ENCODE peak calls at places on chromosomes 2 and 18, in six cellular contexts. M is H1, H is K562, N is HepG2, K is GM12878, D is GM12892. G is an unnamed sample.
A peak's percentile ranks its signal among the peaks of the same experiment; 100 is the strongest.

GRCh38 chr18:36580266-36580665 is 248.5 kb downstream of the TPGS2 start:
- DNase-seq in M (no peak), H (no peak), N (no peak), K (no peak), D (no peak), G (no peak)

GRCh38 chr2:217030081-217030480 is 170.2 kb upstream of the TNP1 start:
- DNase-seq in M (no peak), H (no peak), N (no peak), K (no peak), D (no peak), G (no peak)

GRCh38 chr18:70377317-70377799 is 88.5 kb downstream of the SOCS6 start:
- DNase-seq in M (no peak), H (no peak), N (peak; percentile 93), K (no peak), D (no peak), G (no peak)

GRCh38 chr2:30206461-30207430 is 24.6 kb upstream of the LBH start:
- DNase-seq in M (no peak), H (no peak), N (no peak), K (no peak), D (no peak), G (no peak)

GRCh38 chr2:95024306-95024880 is 1.1 kb upstream of the MAL start:
- DNase-seq in M (no peak), H (no peak), N (no peak), K (no peak), D (no peak), G (no peak)

GRCh38 chr18:9575558-9575957 is 38.8 kb downstream of the PPP4R1 start:
- DNase-seq in M (peak; percentile 58), H (peak; percentile 70), N (peak; percentile 95), K (no peak), D (peak; percentile 19), G (no peak)

GRCh38 chr18:6876646-6877045 is 147.1 kb downstream of the ARHGAP28 start:
- DNase-seq in M (no peak), H (no peak), N (no peak), K (no peak), D (no peak), G (no peak)

GRCh38 chr2:207035855-207036254 is 96.5 kb downstream of the CPO start:
- DNase-seq in M (no peak), H (no peak), N (no peak), K (no peak), D (no peak), G (no peak)

GRCh38 chr2:55454121-55454520 is 34.5 kb upstream of the CCDC88A start:
- DNase-seq in M (no peak), H (no peak), N (no peak), K (no peak), D (no peak), G (no peak)

GRCh38 chr2:39568561-39569006 is 97.1 kb upstream of the TMEM178A start:
- DNase-seq in M (no peak), H (no peak), N (peak; percentile 56), K (no peak), D (no peak), G (no peak)

GRCh38 chr18:54169710-54170403 is 54.6 kb downstream of the MBD2 start:
- DNase-seq in M (no peak), H (no peak), N (no peak), K (no peak), D (no peak), G (no peak)

GRCh38 chr2:28055325-28055970 is 164.9 kb downstream of the BABAM2 start:
- DNase-seq in M (no peak), H (no peak), N (no peak), K (no peak), D (no peak), G (no peak)

GRCh38 chr2:101230541-101230993 is 22.1 kb upstream of the CNOT11 start:
- DNase-seq in M (no peak), H (no peak), N (peak; percentile 86), K (no peak), D (no peak), G (no peak)

GRCh38 chr18:26071725-26072124 is 18.7 kb downstream of the SS18 start:
- DNase-seq in M (no peak), H (no peak), N (no peak), K (no peak), D (no peak), G (no peak)

GRCh38 chr18:68454511-68455228 is 260.2 kb downstream of the TMX3 start:
- DNase-seq in M (no peak), H (no peak), N (no peak), K (no peak), D (no peak), G (no peak)

GRCh38 chr2:4047961-4048891 is 344.9 kb downstream of the DCDC2C start:
- DNase-seq in M (no peak), H (no peak), N (no peak), K (no peak), D (no peak), G (no peak)

GRCh38 chr18:50372743-50373142 is 2.1 kb upstream of the SKA1 start:
- DNase-seq in M (no peak), H (no peak), N (no peak), K (no peak), D (no peak), G (no peak)

GRCh38 chr18:67634631-67635338 is 118.3 kb upstream of the DSEL start:
- DNase-seq in M (no peak), H (no peak), N (no peak), K (no peak), D (no peak), G (no peak)

GRCh38 chr2:75136001-75136400 is 63.3 kb downstream of the TACR1 start:
- DNase-seq in M (no peak), H (no peak), N (no peak), K (no peak), D (no peak), G (no peak)

GRCh38 chr2:98577313-98577712 is 31.0 kb downstream of the COA5 start:
- DNase-seq in M (no peak), H (no peak), N (no peak), K (no peak), D (no peak), G (no peak)

GRCh38 chr2:15584767-15585469 is 6.8 kb upstream of the DDX1 start:
- DNase-seq in M (no peak), H (no peak), N (no peak), K (no peak), D (no peak), G (no peak)

GRCh38 chr2:46082531-46083485 is 214.4 kb upstream of the EPAS1 start:
- DNase-seq in M (no peak), H (no peak), N (no peak), K (no peak), D (no peak), G (no peak)

GRCh38 chr2:232333361-232334135 is 45.0 kb upstream of the ALPP start:
- DNase-seq in M (peak; percentile 76), H (peak; percentile 19), N (peak; percentile 35), K (no peak), D (no peak), G (no peak)

GRCh38 chr2:209579236-209579749 is 155.4 kb downstream of the MAP2 start:
- DNase-seq in M (peak; percentile 51), H (no peak), N (no peak), K (no peak), D (no peak), G (no peak)

GRCh38 chr2:191389288-191389687 is 144.1 kb downstream of the MYO1B start:
- DNase-seq in M (no peak), H (no peak), N (no peak), K (no peak), D (no peak), G (no peak)
- TF ChIP-seq TAF1 in M (no peak), H (no peak), N (no peak), K (no peak), D (no peak), G (no peak)

GRCh38 chr2:20962939-20963543 is 80.8 kb downstream of the APOB start:
- DNase-seq in M (peak; percentile 90), H (peak; percentile 65), N (peak; percentile 59), K (no peak), D (peak; percentile 25), G (peak; percentile 39)
- TF ChIP-seq POLR2AphosphoS5 in M (no peak), H (no peak), N (no peak), K (no peak), D (no peak), G (no peak)

DNA sequence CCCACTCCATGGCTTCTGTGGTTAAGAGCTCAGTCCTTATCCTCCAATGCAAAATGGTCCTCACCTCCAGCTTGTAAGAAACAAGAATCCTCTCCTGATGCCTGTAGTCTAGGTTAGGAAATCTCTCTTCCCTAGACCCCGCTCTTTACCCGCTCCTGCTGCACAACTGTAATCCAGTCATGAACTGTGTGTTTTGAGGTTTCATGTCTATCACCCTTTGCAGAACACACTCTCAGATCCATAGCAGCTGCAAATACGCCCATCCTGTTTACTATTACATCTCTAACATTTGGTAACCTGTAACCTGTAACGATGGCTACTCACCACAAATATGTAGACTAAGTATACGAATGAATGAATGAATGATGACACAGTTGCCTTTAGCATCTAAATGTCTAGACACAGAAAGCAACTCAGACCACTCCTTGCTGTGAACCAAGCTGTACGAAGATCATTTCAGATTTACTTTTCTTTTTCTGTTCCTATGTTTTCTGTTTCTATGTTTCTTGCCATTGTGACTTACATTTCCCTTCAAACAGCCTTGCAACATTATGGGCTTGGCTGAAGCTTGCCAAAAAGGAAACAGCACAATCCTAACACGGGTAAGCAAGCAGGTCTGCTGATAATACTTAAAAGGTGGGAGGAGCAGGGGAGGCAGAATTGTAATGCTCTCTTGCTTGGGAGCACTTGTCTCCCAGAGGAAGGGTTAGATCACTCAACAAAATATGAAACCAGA is 53.7 kb downstream of the EPHA4 start:
- DNase-seq in M (no peak), H (no peak), N (no peak), K (no peak), D (no peak), G (no peak)
- TF ChIP-seq POLR2A in M (no peak), H (no peak), N (no peak), K (no peak), D (no peak), G (no peak)

GRCh38 chr2:128559533-128560515 is 241.2 kb upstream of the HS6ST1 start:
- DNase-seq in M (no peak), H (no peak), N (no peak), K (no peak), D (no peak), G (no peak)

GRCh38 chr2:128557069-128557468 is 238.4 kb upstream of the HS6ST1 start:
- DNase-seq in M (no peak), H (no peak), N (no peak), K (no peak), D (no peak), G (no peak)

GRCh38 chr2:128557841-128558241 is 239.2 kb upstream of the HS6ST1 start:
- DNase-seq in M (no peak), H (no peak), N (no peak), K (no peak), D (no peak), G (no peak)

GRCh38 chr2:128560718-128561117 is 242.1 kb upstream of the HS6ST1 start:
- DNase-seq in M (no peak), H (no peak), N (no peak), K (no peak), D (no peak), G (no peak)

DNA sequence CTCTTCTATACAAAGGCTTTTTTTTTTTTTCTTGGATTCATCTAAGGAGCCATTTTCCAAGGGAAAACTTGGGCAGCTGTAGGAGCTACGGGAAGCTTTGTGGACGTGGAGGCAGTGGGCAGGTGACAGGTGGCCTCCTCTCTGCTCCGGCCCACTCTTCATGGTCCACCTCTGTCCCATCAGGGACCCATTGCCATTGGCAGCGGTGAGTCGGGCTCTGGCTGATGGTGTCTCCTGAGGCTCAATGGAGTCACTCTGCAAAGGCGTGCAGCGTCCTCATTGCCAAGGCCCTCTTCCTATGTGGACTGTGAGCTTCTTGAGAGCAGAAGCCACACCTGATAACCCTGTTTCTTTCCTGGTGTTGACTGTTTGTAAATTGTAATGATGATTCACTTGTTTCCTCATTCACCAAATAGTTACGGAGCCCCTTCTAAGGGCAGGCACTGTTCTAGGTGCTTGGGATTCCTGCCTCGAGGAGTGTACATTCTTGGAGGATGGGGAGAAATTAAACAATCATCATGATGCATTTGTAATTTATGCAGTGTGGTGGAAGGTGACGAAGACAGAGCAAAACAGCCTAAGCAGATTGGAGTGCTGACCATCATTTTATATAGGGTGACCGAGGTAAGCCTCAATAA is 240.3 kb upstream of the HS6ST1 start:
- DNase-seq in M (no peak), H (no peak), N (no peak), K (no peak), D (no peak), G (no peak)
- TF ChIP-seq TAF1 in M (no peak), H (no peak), N (no peak), K (no peak), D (no peak), G (no peak)

G was measured in GM12891.